ENCODE peak calls at places on chromosomes 11 and 22, in seven cellular contexts. K, J, Q, R, G, C and M are unnamed samples.
A peak's percentile ranks its signal among the peaks of the same experiment; 100 is the strongest.

GRCh38 chr11:85844439-85845051 is 10.6 kb upstream of the CCDC83 start:
- DNase-seq in C (no peak), K (no peak), R (no peak), Q (no peak), J (peak; percentile 28), G (peak; percentile 80), M (no peak)

GRCh38 chr11:94722735-94723134 is 45.4 kb upstream of the AMOTL1 start:
- DNase-seq in R (no peak), C (no peak), Q (no peak), J (no peak), K (no peak), G (no peak), M (no peak)

GRCh38 chr22:45688606-45689080 is 17.0 kb downstream of the ATXN10 start:
- DNase-seq in J (peak; percentile 41), R (no peak), K (no peak), G (peak; percentile 90), C (no peak), Q (peak; percentile 40), M (no peak)

GRCh38 chr11:114344494-114344893 is 48.3 kb downstream of the NNMT start:
- DNase-seq in J (no peak), R (no peak), G (no peak), C (no peak), Q (no peak), K (no peak), M (no peak)

GRCh38 chr22:32701021-32701420 is 100.5 kb upstream of the TIMP3 start:
- DNase-seq in C (no peak), G (peak; percentile 37), K (no peak), R (no peak), Q (no peak), J (no peak), M (no peak)

GRCh38 chr11:10896493-10896892 is 38.6 kb upstream of the ZBED5 start:
- DNase-seq in C (no peak), J (no peak), K (no peak), G (no peak), Q (no peak), R (no peak), M (no peak)

GRCh38 chr11:130478204-130478701 is 29.8 kb downstream of the ADAMTS15 start:
- DNase-seq in R (peak; percentile 77), G (peak; percentile 95), Q (no peak), J (peak; percentile 90), K (peak; percentile 86), C (peak; percentile 82), M (peak; percentile 67)

GRCh38 chr11:8858808-8859207 is 52.2 kb upstream of the AKIP1 start:
- DNase-seq in J (no peak), R (no peak), G (no peak), K (no peak), C (no peak), Q (no peak), M (no peak)

GRCh38 chr22:29106839-29107238 is 34.0 kb downstream of the KREMEN1 start:
- DNase-seq in R (no peak), C (no peak), Q (no peak), J (no peak), K (no peak), G (no peak), M (no peak)

GRCh38 chr11:116853461-116854073 is 16.1 kb upstream of the APOA1 start:
- DNase-seq in Q (no peak), K (no peak), R (no peak), C (no peak), G (peak; percentile 96), J (no peak), M (no peak)

GRCh38 chr11:78940500-78941225 is 366.0 kb upstream of the NARS2 start:
- DNase-seq in R (no peak), Q (no peak), J (no peak), K (no peak), G (no peak), C (no peak), M (no peak)

GRCh38 chr11:108220721-108221346 is 1.6 kb downstream of the NPAT start:
- DNase-seq in R (no peak), K (no peak), C (no peak), J (no peak), Q (no peak), G (no peak), M (no peak)

GRCh38 chr11:27305751-27306150 is 57.3 kb downstream of the CCDC34 start:
- DNase-seq in K (no peak), Q (no peak), J (no peak), G (no peak), C (no peak), R (no peak), M (no peak)

GRCh38 chr11:60936467-60937143 is 12.3 kb downstream of the TMEM132A start:
- DNase-seq in K (peak; percentile 21), R (no peak), Q (no peak), C (no peak), J (no peak), G (no peak), M (no peak)

GRCh38 chr11:117430293-117430955 is 102.8 kb downstream of the CEP164 start:
- DNase-seq in G (no peak), C (no peak), Q (no peak), J (no peak), K (no peak), R (no peak), M (no peak)

GRCh38 chr11:58394195-58394594 is 12.5 kb downstream of the OR5B3 start:
- DNase-seq in J (no peak), G (peak; percentile 82), K (no peak), R (no peak), C (no peak), Q (no peak), M (no peak)

GRCh38 chr22:44411226-44412135 is 86.6 kb downstream of the RTL6 start:
- DNase-seq in Q (no peak), K (no peak), J (no peak), R (no peak), C (no peak), G (no peak), M (no peak)

GRCh38 chr11:117502285-117502856 is 174.7 kb downstream of the CEP164 start:
- DNase-seq in G (no peak), R (no peak), C (no peak), J (no peak), Q (no peak), K (no peak), M (no peak)

GRCh38 chr11:11845066-11845465 is 3.3 kb downstream of the USP47 start:
- DNase-seq in K (no peak), Q (peak; percentile 36), G (no peak), R (no peak), C (no peak), J (no peak), M (no peak)

GRCh38 chr11:62400760-62401159 is 18.1 kb upstream of the SCGB1A1 start:
- DNase-seq in R (peak; percentile 66), G (peak; percentile 74), K (peak; percentile 93), Q (peak; percentile 83), J (peak; percentile 71), C (peak; percentile 85), M (peak; percentile 86)

GRCh38 chr11:13168281-13168680 is 109.3 kb upstream of the BMAL1 start:
- DNase-seq in J (no peak), R (no peak), Q (peak; percentile 37), C (no peak), K (no peak), G (no peak), M (no peak)

GRCh38 chr22:30889268-30889995 is 79.1 kb downstream of the MORC2 start:
- DNase-seq in Q (no peak), G (no peak), K (no peak), R (no peak), C (no peak), J (no peak), M (no peak)

GRCh38 chr11:70530629-70531185 is 132.4 kb downstream of the CTTN start:
- DNase-seq in R (no peak), G (no peak), K (no peak), Q (no peak), C (no peak), J (no peak), M (no peak)
- H3K9me3 ChIP-seq in R (no peaks in the 10 kb centered on the region), G (peaks cover 4% of the 10 kb centered on the region), K (no peaks in the 10 kb centered on the region), Q (no peaks in the 10 kb centered on the region), C (no peaks in the 10 kb centered on the region), J (no peaks in the 10 kb centered on the region), M (no peaks in the 10 kb centered on the region)

DNA sequence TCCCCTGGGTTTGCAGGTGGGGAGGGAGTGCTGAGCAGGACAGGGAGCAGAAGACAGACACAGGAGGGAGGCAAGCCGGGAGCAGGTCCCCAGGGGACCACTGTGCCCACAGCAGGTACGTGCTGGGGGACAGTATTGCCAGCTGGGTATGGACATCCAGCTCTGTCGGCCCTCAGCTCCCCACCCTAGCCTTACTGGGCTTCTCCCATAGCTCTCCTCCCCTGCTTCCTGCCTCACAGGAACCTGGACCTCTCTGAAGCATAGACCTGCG is 9.8 kb downstream of the LRRC74B start:
- DNase-seq in R (no peak), G (no peak), Q (no peak), K (no peak), J (no peak), C (no peak), M (no peak)
- H3K4me3 ChIP-seq in R (no peak overlapping the region), G (no peak overlapping the region), Q (no peak overlapping the region), K (no peak overlapping the region), J (no peak overlapping the region), C (no peak overlapping the region), M (no peak overlapping the region)

GRCh38 chr11:82731691-82732277 is 1.9 kb downstream of the FAM181B start:
- DNase-seq in Q (no peak), K (no peak), J (no peak), G (no peak), R (no peak), C (no peak), M (no peak)

GRCh38 chr11:82734120-82734479 is 436 bp upstream of the FAM181B start:
- DNase-seq in Q (no peak), K (no peak), G (no peak), R (no peak), J (no peak), C (no peak), M (no peak)

GRCh38 chr11:82732734-82733443 is 775 bp downstream of the FAM181B start:
- DNase-seq in G (no peak), J (no peak), K (peak; percentile 27), R (no peak), C (no peak), Q (no peak), M (no peak)

GRCh38 chr11:82732348-82732733 is 1.3 kb downstream of the FAM181B start:
- DNase-seq in J (no peak), G (no peak), Q (no peak), C (no peak), K (no peak), R (no peak), M (no peak)

DNA sequence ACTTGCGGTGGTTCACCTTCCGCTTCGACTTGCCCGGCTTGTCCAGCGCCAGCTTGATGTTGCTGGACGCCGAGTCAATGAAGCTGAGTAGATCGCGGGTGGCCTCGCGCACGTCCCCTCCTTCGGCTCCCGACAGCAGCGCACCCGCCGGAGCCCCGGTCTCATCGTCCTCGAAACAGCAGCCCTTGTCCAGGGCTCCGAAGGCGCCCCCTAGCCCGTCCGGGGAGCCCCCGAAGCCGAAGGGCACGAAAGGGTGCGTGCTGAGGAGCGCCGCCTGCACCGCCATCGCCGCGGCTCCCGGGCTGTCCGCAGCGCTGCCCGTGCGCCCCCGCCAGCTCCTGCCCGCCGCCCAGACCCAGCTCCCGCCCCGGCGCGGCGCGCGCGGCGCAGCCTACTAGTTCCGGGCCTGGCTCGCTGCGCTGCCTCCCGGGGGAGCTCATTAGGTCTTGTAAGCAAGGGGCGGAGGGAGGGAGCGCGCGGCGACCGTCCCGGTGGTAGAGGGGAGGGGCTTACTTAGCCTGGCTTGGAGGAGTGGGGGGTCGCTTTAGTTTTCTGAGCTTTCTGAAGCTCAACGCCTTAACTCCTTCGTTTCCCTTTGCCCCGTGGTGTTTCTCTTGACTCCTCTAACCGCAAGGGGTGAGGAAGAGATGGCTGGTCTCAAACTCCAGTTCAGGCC is at the start of gene FAM181B:
- DNase-seq in Q (no peak), C (peak; percentile 37), J (peak; percentile 37), K (peak; percentile 69), R (peak; percentile 48), G (no peak), M (peak; percentile 65)
- TF ChIP-seq POLR2A in Q (no peak), C (peak; percentile 24), J (no peak), K (no peak), R (no peak), G (no peak), M (no peak)

GRCh38 chr22:47437110-47437509 is 674.7 kb downstream of the TBC1D22A start:
- DNase-seq in K (no peak), J (no peak), Q (no peak), C (no peak), R (no peak), G (no peak), M (no peak)
- H3K9me3 ChIP-seq in K (no peaks in the 10 kb centered on the region), J (no peaks in the 10 kb centered on the region), Q (no peaks in the 10 kb centered on the region), C (no peaks in the 10 kb centered on the region), R (no peaks in the 10 kb centered on the region), G (peaks cover 35% of the 10 kb centered on the region), M (no peaks in the 10 kb centered on the region)